ENCODE peak calls at places on chromosome 5, in nine cellular contexts. Z is HepG2, D is GM23338, A is sigmoid colon, J is SK-N-SH, W is esophagus muscularis mucosa, S is H1, F is Panc1, O is transverse colon. U is an unnamed sample. For H3K27me3, the result is how much of the 10 kb centered on the place peaks cover.

GRCh38 chr5:171689853-171690417 is 95.7 kb upstream of the SMIM23 start:
- DNase-seq in S (no peak), F (no peak), W (no peak), Z (no peak), A (no peak), D (no peak), J (no peak), O (no peak), U (no peak)

GRCh38 chr5:116645627-116646026 is 71.0 kb upstream of the SEMA6A start:
- DNase-seq in W (no peak), S (no peak), F (no peak), O (no peak), J (no peak), A (no peak), Z (no peak), D (no peak), U (no peak)

GRCh38 chr5:53937467-53937866 is 372.9 kb downstream of the ARL15 start:
- DNase-seq in Z (no peak), W (no peak), O (no peak), S (no peak), J (no peak), A (no peak), D (no peak), F (no peak), U (no peak)

GRCh38 chr5:43039468-43040286 is 442 bp downstream of the ANXA2R start:
- DNase-seq in O (peak), A (peak), D (peak), Z (peak), S (no peak), F (peak), W (no peak), J (peak), U (peak)

GRCh38 chr5:53878015-53878414 is 317.6 kb downstream of the NDUFS4 start:
- DNase-seq in J (no peak), F (no peak), W (no peak), A (no peak), D (no peak), O (no peak), S (no peak), Z (no peak), U (no peak)

GRCh38 chr5:176595386-176595943 is 14.5 kb downstream of the GPRIN1 start:
- DNase-seq in A (no peak), J (no peak), O (no peak), S (no peak), W (no peak), D (no peak), Z (no peak), F (no peak), U (no peak)

GRCh38 chr5:14206028-14206725 is 63.0 kb downstream of the TRIO start:
- DNase-seq in S (no peak), D (no peak), J (no peak), F (no peak), A (no peak), W (no peak), Z (no peak), O (no peak), U (no peak)

GRCh38 chr5:95727764-95728191 is 3.4 kb upstream of the RHOBTB3 start:
- DNase-seq in D (peak), F (no peak), O (no peak), J (peak), Z (peak), W (no peak), S (no peak), A (no peak), U (no peak)

GRCh38 chr5:177311361-177311722 is 356 bp downstream of the MXD3 start:
- DNase-seq in J (peak), O (peak), W (no peak), Z (no peak), F (no peak), D (no peak), S (no peak), A (no peak), U (no peak)

GRCh38 chr5:53481354-53481886 is 991 bp downstream of the FST start:
- DNase-seq in S (no peak), F (no peak), J (no peak), Z (no peak), D (no peak), W (no peak), A (no peak), O (no peak), U (no peak)

GRCh38 chr5:115838885-115839518 is 2.4 kb downstream of the ATG12 start:
- DNase-seq in A (no peak), F (no peak), W (no peak), D (peak), O (peak), S (no peak), J (peak), Z (peak), U (peak)

GRCh38 chr5:138464388-138465287 is 641 bp upstream of the EGR1 start:
- DNase-seq in F (peak), J (peak), Z (peak), D (peak), A (peak), S (peak), O (peak), W (peak), U (peak)
- TF ChIP-seq POLR2AphosphoS5 in F (peak), J (peak), Z (peak), D (no peak), A (peak), S (peak), O (peak), W (peak), U (peak)

GRCh38 chr5:32426440-32427151 is 17.9 kb downstream of the ZFR start:
- DNase-seq in D (no peak), J (no peak), Z (no peak), S (no peak), O (no peak), A (no peak), F (no peak), W (no peak), U (no peak)
- H3K27me3 ChIP-seq in D (under half), J (under half), Z (under half), S (under half), O (under half), A (under half), F (under half), W (under half), U (under half)

GRCh38 chr5:119379096-119379495 is 23.3 kb downstream of the TNFAIP8 start:
- DNase-seq in D (no peak), A (no peak), O (no peak), S (no peak), F (no peak), J (no peak), W (no peak), Z (no peak), U (no peak)
- TF ChIP-seq POLR2AphosphoS5 in D (no peak), A (no peak), O (no peak), S (no peak), F (no peak), J (no peak), W (no peak), Z (no peak), U (no peak)

GRCh38 chr5:1224631-1225030 is 550 bp upstream of the SLC6A18 start:
- DNase-seq in J (no peak), O (no peak), W (no peak), Z (no peak), A (no peak), S (no peak), F (no peak), D (no peak), U (no peak)
- H3K27me3 ChIP-seq in J (under half), O (under half), W (under half), Z (under half), A (under half), S (under half), F (under half), D (under half), U (under half)

DNA sequence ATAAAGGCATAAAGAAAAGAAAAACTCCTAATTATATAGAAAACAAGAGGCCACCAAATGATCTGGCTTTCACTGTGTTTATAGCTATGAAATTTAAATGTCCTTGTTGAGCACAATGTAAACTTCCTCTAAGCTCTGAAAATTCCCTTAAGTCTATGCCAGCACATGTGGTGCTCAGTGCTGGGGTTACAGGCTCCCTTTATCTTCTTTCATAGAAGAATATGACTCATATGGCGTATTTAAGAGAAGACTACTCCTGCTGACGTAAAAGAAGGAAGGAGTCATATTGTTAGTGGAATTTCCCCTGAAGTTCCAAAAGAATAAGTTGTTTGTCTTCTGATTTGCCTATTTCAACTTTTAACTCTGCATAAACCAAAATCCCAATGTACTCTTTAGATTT is 30.4 kb downstream of the RNF145 start:
- DNase-seq in D (no peak), J (no peak), W (no peak), A (no peak), F (peak), O (peak), Z (peak), S (no peak), U (no peak)
- TF ChIP-seq POLR2AphosphoS5 in D (no peak), J (peak), W (peak), A (peak), F (no peak), O (peak), Z (no peak), S (no peak), U (no peak)

DNA sequence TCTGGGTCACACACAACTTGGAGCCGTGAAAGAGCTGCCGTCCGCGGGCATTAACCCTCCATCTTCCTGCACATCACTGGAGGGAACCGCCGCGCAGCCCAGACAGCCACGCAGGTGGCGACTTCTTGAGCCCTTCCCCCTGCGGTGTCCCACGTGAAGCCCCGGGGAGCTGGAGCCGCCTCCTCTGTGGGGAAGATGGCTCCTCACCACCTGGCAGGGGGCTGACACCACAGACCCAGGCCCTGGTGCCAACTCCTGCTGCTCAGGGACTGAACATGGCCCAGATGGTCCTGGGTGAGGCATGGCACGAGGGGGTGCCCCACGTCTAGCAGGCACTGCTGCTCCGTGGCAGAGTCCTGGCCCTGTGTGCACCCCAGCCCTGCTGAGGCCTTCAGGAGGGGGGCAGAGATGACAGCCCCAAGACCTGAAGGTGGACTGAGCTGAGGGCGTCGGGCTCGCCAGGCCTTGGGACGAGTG is 38.9 kb downstream of the NDUFS6 start:
- DNase-seq in D (no peak), F (no peak), J (no peak), S (no peak), O (no peak), A (no peak), W (no peak), Z (no peak), U (peak)
- H3K27me3 ChIP-seq in D (under half), F (under half), J (half or more), S (under half), O (half or more), A (under half), W (under half), Z (under half), U (under half)

GRCh38 chr5:132496631-132497487 is 6.3 kb upstream of the IRF1 start:
- DNase-seq in O (peak), Z (peak), S (no peak), D (peak), A (peak), J (peak), F (no peak), W (peak), U (peak)
- TF ChIP-seq POLR2AphosphoS5 in O (peak), Z (peak), S (no peak), D (peak), A (peak), J (peak), F (no peak), W (peak), U (peak)

DNA sequence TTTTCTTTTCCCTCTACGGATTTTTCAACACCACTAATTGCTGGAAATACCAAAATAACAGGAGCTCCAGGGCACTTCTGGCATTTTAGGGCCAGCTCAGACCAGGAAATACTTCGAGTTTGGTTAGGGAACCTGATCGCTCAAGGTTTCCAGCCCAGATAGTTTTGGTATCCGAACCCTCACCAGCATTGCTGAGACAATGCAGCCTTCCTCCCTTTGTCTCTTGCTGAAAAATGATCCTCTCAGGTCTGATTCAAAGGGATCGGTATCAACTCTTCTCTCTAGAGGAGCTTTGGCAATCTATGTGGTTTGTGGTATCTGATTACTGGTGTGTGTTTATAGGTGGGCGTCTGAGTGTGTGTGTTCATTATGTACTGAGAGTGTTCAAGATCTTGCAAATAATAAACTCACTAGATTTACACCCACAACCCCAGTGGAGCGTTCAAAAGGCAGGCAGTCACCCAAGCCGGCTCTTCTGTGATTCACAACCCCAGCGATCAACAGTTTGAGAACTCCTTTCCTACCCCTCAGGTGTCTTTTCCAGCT is 122.8 kb upstream of the EGFLAM start:
- DNase-seq in S (no peak), Z (no peak), J (no peak), O (no peak), F (no peak), W (peak), D (peak), A (no peak), U (no peak)
- H3K27me3 ChIP-seq in S (under half), Z (under half), J (half or more), O (under half), F (under half), W (under half), D (under half), A (under half), U (under half)

GRCh38 chr5:138186002-138186447 is 7.1 kb downstream of the KIF20A start:
- DNase-seq in A (no peak), F (no peak), O (no peak), Z (no peak), J (no peak), D (no peak), S (no peak), W (no peak), U (no peak)
- TF ChIP-seq POLR2AphosphoS5 in A (no peak), F (no peak), O (no peak), Z (no peak), J (no peak), D (no peak), S (no peak), W (no peak), U (no peak)

DNA sequence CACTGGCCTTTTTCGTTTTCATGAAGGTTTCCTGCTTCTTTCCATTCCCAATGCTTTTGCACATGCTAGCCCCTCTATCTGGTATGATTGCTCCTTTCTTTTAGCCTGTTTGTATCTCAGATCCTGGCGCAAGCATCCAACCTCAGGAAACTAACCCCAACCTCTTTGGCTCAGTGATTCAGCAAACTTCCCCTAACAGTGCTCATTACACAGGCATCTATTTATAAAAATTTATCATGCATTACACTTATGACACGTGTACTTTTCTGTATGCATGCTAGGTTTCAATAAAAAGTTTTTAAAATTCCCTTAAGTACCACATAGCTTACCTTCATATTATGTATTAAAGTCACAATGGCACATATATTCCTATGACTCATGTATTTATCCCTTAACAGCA is 218.9 kb downstream of the EPB41L4A start:
- DNase-seq in O (no peak), F (no peak), J (no peak), D (no peak), Z (no peak), A (no peak), W (no peak), S (no peak), U (no peak)
- H3K27me3 ChIP-seq in O (under half), F (under half), J (under half), D (under half), Z (under half), A (under half), W (under half), S (under half), U (under half)